ENCODE peak calls at places on chromosomes 12 and 14, in eight cellular contexts. Z is fibroblast of mammary gland, V is kidney epithelial cell, H is RWPE2, I is transverse colon, S is H1, K is WERI-Rb-1, D is foreskin fibroblast. A is an unnamed sample.

GRCh38 chr12:112304411-112304810 is 77.8 kb downstream of the HECTD4 start:
- DNase-seq in Z (no peak), V (no peak), H (no peak), I (no peak), S (no peak), K (no peak), D (no peak), A (no peak)

GRCh38 chr14:104665663-104666522 is 23.5 kb upstream of the INF2 start:
- DNase-seq in Z (no peak), V (no peak), H (peak; percentile 60), I (peak; percentile 75), S (no peak), K (no peak), D (no peak), A (peak; percentile 61)

GRCh38 chr12:133080051-133080618 is 588 bp upstream of the ZNF140 start:
- DNase-seq in Z (peak; percentile 99), V (peak; percentile 97), H (peak; percentile 98), I (peak; percentile 98), S (peak; percentile 94), K (peak; percentile 98), D (peak; percentile 100), A (peak; percentile 100)

GRCh38 chr12:91622981-91623380 is 440.4 kb upstream of the DCN start:
- DNase-seq in Z (no peak), V (no peak), H (no peak), I (no peak), S (no peak), K (no peak), D (no peak), A (no peak)

GRCh38 chr14:66111891-66112290 is 374.3 kb upstream of the CCDC196 start:
- DNase-seq in Z (no peak), V (no peak), H (no peak), I (no peak), S (no peak), K (no peak), D (no peak), A (no peak)

GRCh38 chr12:28235985-28236384 is 45.7 kb downstream of the CCDC91 start:
- DNase-seq in Z (no peak), V (no peak), H (no peak), I (no peak), S (no peak), K (no peak), D (no peak), A (no peak)

GRCh38 chr12:21353948-21354347 is 18.8 kb upstream of the IAPP start:
- DNase-seq in Z (no peak), V (no peak), H (no peak), I (no peak), S (no peak), K (no peak), D (no peak), A (no peak)

GRCh38 chr12:122407208-122407607 is 15.3 kb downstream of the CLIP1 start:
- DNase-seq in Z (no peak), V (no peak), H (no peak), I (no peak), S (no peak), K (no peak), D (no peak), A (no peak)

GRCh38 chr12:18421840-18422239 is 160.5 kb downstream of the PIK3C2G start:
- DNase-seq in Z (peak; percentile 42), V (no peak), H (no peak), I (no peak), S (no peak), K (no peak), D (no peak), A (no peak)

GRCh38 chr12:76025601-76026575 is 5.7 kb downstream of the PHLDA1 start:
- DNase-seq in Z (peak; percentile 82), V (no peak), H (no peak), I (no peak), S (no peak), K (peak; percentile 38), D (peak; percentile 71), A (no peak)
- H3K4me3 ChIP-seq in Z (no peak overlapping the region), V (no peak overlapping the region), H (no peak overlapping the region), I (no peak overlapping the region), S (no peak overlapping the region), K (peak overlapping the region; percentile 93), D (no peak overlapping the region), A (no peak overlapping the region)

DNA sequence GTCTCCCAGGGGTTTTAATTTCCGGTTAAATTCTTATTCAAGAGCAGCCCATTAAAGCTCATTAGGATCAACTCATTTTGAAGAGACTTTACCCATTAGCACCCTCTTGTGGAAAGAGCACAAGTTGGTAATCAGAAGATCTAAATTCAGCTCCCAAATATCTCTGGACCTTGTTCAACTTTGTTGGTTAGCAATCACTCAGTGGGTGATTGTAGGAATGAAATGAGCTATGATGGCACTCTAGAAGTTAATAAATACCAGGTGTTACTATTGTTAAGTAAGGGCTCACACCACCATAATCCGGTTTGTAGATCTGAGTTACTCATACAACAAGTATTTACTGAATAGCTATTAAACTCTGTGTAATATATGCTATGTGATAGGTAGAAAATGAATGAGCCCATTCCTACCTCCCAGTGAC is 42.9 kb downstream of the TRIP11 start:
- DNase-seq in Z (peak; percentile 96), V (peak; percentile 87), H (no peak), I (no peak), S (no peak), K (no peak), D (peak; percentile 83), A (no peak)
- TF ChIP-seq CTCF in Z (peak; percentile 75), V (peak; percentile 61), H (peak; percentile 93), I (peak; percentile 40), S (no peak), K (peak; percentile 56), D (peak; percentile 66), A (peak; percentile 64)

GRCh38 chr12:6547566-6547965 is 8.3 kb downstream of the IFFO1 start:
- DNase-seq in Z (no peak), V (no peak), H (no peak), I (no peak), S (no peak), K (no peak), D (no peak), A (no peak)

GRCh38 chr12:6549379-6550151 is 6.3 kb downstream of the IFFO1 start:
- DNase-seq in Z (no peak), V (no peak), H (no peak), I (no peak), S (no peak), K (no peak), D (no peak), A (peak; percentile 52)

GRCh38 chr12:6548556-6549378 is 7.1 kb downstream of the IFFO1 start:
- DNase-seq in Z (peak; percentile 91), V (no peak), H (no peak), I (no peak), S (no peak), K (no peak), D (peak; percentile 74), A (no peak)

GRCh38 chr12:6546016-6546415 is 9.8 kb downstream of the IFFO1 start:
- DNase-seq in Z (no peak), V (no peak), H (no peak), I (no peak), S (no peak), K (no peak), D (no peak), A (no peak)

DNA sequence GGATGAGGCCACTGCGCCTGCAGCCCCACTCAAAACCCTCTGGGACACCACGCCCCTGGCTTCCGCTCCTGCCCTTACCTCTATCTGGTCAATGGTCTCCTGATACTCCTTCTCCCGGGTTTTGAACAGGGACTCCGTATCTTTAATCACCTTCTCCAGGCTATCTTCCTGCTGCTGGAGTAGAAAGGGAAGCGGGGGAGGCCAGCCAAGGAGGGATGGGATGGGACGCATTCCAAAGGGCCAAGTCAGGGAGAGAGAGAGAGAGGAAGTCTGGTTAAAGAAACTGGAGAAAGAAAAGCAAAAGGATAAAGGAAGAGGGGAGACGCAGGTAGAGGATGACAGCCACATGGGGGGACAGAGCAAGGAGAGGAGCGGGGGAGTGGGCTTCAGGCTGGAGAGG is 7.9 kb downstream of the IFFO1 start:
- DNase-seq in Z (peak; percentile 89), V (no peak), H (no peak), I (no peak), S (no peak), K (no peak), D (peak; percentile 82), A (no peak)
- H3K4me3 ChIP-seq in Z (peak overlapping the region; percentile 35), V (no peak overlapping the region), H (peak overlapping the region; percentile 25), I (no peak overlapping the region), S (no peak overlapping the region), K (no peak overlapping the region), D (peak overlapping the region; percentile 27), A (no peak overlapping the region)

GRCh38 chr12:107405436-107405835 is 280.2 kb upstream of the PWP1 start:
- DNase-seq in Z (no peak), V (no peak), H (no peak), I (no peak), S (no peak), K (no peak), D (no peak), A (no peak)

GRCh38 chr12:107402041-107403022 is 283.3 kb upstream of the PWP1 start:
- DNase-seq in Z (peak; percentile 61), V (no peak), H (no peak), I (peak; percentile 51), S (peak; percentile 79), K (peak; percentile 81), D (peak; percentile 24), A (peak; percentile 73)

GRCh38 chr12:107404981-107405380 is 280.6 kb upstream of the PWP1 start:
- DNase-seq in Z (peak; percentile 29), V (no peak), H (no peak), I (peak; percentile 12), S (no peak), K (peak; percentile 67), D (no peak), A (no peak)

GRCh38 chr12:107411792-107412535 is 273.6 kb upstream of the PWP1 start:
- DNase-seq in Z (peak; percentile 78), V (peak; percentile 93), H (peak; percentile 72), I (no peak), S (no peak), K (no peak), D (peak; percentile 78), A (no peak)

GRCh38 chr12:107406932-107407331 is 278.7 kb upstream of the PWP1 start:
- DNase-seq in Z (no peak), V (no peak), H (no peak), I (no peak), S (no peak), K (no peak), D (no peak), A (no peak)
- TF ChIP-seq CTCF in Z (no peak), V (no peak), H (no peak), I (no peak), S (no peak), K (no peak), D (no peak), A (no peak)

GRCh38 chr12:84506317-84506716 is 406.3 kb downstream of the SLC6A15 start:
- DNase-seq in Z (peak; percentile 49), V (no peak), H (no peak), I (no peak), S (no peak), K (no peak), D (no peak), A (no peak)
- H3K4me3 ChIP-seq in Z (no peak overlapping the region), V (no peak overlapping the region), H (no peak overlapping the region), I (no peak overlapping the region), S (no peak overlapping the region), K (no peak overlapping the region), D (no peak overlapping the region), A (no peak overlapping the region)